ENCODE peak calls at places on chromosomes 4 and X, in ten cellular contexts. C is esophagus muscularis mucosa, W is GM23338, U is endothelial cell of umbilical vein, G is stomach, A is SK-N-SH, D is breast epithelium, I is spleen, J is sigmoid colon, X is suprapubic skin. B is an unnamed sample.

GRCh38 chr4:88077911-88078310 is 70.5 kb downstream of the PKD2 start:
- DNase-seq in C (no peak), W (no peak), U (no peak), G (no peak), A (no peak), D (peak; percentile 37), I (no peak), J (no peak), X (no peak), B (no peak)

GRCh38 chr4:167713756-167714155 is 378.6 kb upstream of the ANXA10 start:
- DNase-seq in C (no peak), W (no peak), U (no peak), G (no peak), A (no peak), D (no peak), I (no peak), J (no peak), X (no peak), B (no peak)

GRCh38 chr4:184588893-184589292 is 60.4 kb downstream of the CASP3 start:
- DNase-seq in C (no peak), W (no peak), U (no peak), G (no peak), A (no peak), D (no peak), I (no peak), J (no peak), X (no peak), B (no peak)

GRCh38 chrX:119453202-119453601 is 15.0 kb upstream of the SLC25A5 start:
- DNase-seq in C (no peak), W (no peak), U (no peak), G (no peak), A (no peak), D (no peak), I (no peak), J (no peak), X (no peak), B (no peak)

GRCh38 chr4:19850909-19851308 is 400.8 kb upstream of the SLIT2 start:
- DNase-seq in C (no peak), W (no peak), U (peak; percentile 31), G (no peak), A (no peak), D (no peak), I (no peak), J (no peak), X (no peak), B (no peak)

GRCh38 chr4:110400071-110400470 is 75.9 kb upstream of the ENPEP start:
- DNase-seq in C (no peak), W (no peak), U (no peak), G (no peak), A (no peak), D (no peak), I (no peak), J (no peak), X (no peak), B (no peak)

GRCh38 chr4:151049430-151049884 is 34.4 kb upstream of the LRBA start:
- DNase-seq in C (no peak), W (peak; percentile 96), U (no peak), G (no peak), A (no peak), D (no peak), I (no peak), J (no peak), X (no peak), B (no peak)

GRCh38 chrX:152601848-152602616 is 35.7 kb upstream of the GABRQ start:
- DNase-seq in C (no peak), W (peak; percentile 70), U (no peak), G (no peak), A (peak; percentile 6), D (no peak), I (no peak), J (no peak), X (no peak), B (no peak)

GRCh38 chr4:62250100-62250499 is 1050.0 kb downstream of the ADGRL3 start:
- DNase-seq in C (no peak), W (no peak), U (no peak), G (no peak), A (no peak), D (no peak), I (no peak), J (no peak), X (no peak), B (no peak)

GRCh38 chrX:108511721-108512120 is 72.1 kb downstream of the COL4A5 start:
- DNase-seq in C (no peak), W (no peak), U (no peak), G (no peak), A (no peak), D (no peak), I (no peak), J (no peak), X (no peak), B (no peak)

GRCh38 chr4:73194064-73194463 is 64.5 kb downstream of the ANKRD17 start:
- DNase-seq in C (no peak), W (no peak), U (no peak), G (no peak), A (no peak), D (no peak), I (no peak), J (no peak), X (no peak), B (no peak)

GRCh38 chrX:16870861-16871584 is 861 bp upstream of the RBBP7 start:
- DNase-seq in C (no peak), W (peak; percentile 46), U (peak; percentile 13), G (peak; percentile 31), A (peak; percentile 29), D (no peak), I (peak; percentile 93), J (peak; percentile 76), X (no peak), B (no peak)

GRCh38 chr4:70737006-70737405 is 15.2 kb downstream of the RUFY3 start:
- DNase-seq in C (no peak), W (no peak), U (no peak), G (no peak), A (no peak), D (no peak), I (no peak), J (no peak), X (no peak), B (no peak)

GRCh38 chr4:70741872-70742271 is 20.1 kb downstream of the RUFY3 start:
- DNase-seq in C (no peak), W (no peak), U (no peak), G (no peak), A (no peak), D (no peak), I (no peak), J (no peak), X (no peak), B (no peak)

GRCh38 chr4:70743728-70744127 is 22.0 kb downstream of the RUFY3 start:
- DNase-seq in C (no peak), W (no peak), U (no peak), G (no peak), A (no peak), D (no peak), I (no peak), J (no peak), X (no peak), B (no peak)

GRCh38 chr4:70737409-70737808 is 15.6 kb downstream of the RUFY3 start:
- DNase-seq in C (no peak), W (no peak), U (no peak), G (no peak), A (no peak), D (no peak), I (no peak), J (no peak), X (no peak), B (no peak)

DNA sequence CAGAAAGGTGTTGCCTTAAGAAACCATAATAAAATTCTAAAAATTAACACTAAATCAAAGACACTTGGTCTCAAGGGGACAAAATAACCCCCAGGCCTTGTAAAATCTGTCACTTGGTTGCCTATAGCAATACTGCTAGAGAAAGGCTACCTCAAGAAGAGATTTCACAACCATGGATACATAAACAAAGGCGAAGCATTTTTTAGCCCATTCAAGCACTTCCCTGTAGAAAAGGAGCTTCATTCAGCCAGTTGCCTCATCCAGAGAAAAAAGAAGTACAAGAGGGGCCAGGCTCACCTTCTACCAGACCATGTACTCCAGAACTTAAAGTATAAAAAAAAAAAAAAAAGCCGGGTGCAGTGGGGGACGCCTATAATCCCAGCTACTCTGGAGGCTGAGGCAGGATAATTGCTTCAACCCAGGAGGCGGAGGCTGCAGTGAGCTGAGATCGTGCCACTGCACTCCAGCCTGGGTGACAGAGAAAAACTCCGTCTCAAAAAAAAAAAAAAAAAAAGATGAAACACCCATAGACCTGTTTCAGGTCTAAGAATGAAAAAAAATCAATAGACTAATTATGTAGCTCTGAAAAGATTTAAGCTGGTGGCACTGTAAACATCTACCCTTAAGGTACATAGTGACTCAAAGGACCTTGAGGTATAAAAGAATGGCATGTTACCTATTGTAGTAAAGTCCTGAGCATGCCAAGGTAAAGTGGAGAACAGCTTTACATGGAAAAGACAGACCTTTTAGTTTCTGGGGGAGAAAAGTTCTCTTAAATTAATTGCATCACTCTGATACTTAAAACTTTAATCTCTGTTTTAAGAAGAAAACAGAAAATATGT is 18.0 kb downstream of the RUFY3 start:
- DNase-seq in C (no peak), W (peak; percentile 21), U (no peak), G (no peak), A (no peak), D (no peak), I (no peak), J (no peak), X (no peak), B (no peak)
- H3K4me1 ChIP-seq in C (peaks cover 39% of the 10 kb centered on the region), W (peaks cover 18% of the 10 kb centered on the region), U (peaks cover 6% of the 10 kb centered on the region), G (peaks cover 65% of the 10 kb centered on the region), A (peaks cover 5% of the 10 kb centered on the region), D (no peaks in the 10 kb centered on the region), I (peaks cover 31% of the 10 kb centered on the region), J (peaks cover 9% of the 10 kb centered on the region), X (peaks cover 30% of the 10 kb centered on the region), B (peaks cover 11% of the 10 kb centered on the region)

GRCh38 chr4:81492596-81492995 is 20.9 kb upstream of the RASGEF1B start:
- DNase-seq in C (no peak), W (no peak), U (no peak), G (no peak), A (no peak), D (no peak), I (no peak), J (no peak), X (no peak), B (no peak)
- TF ChIP-seq POLR2AphosphoS5 in C (no peak), W (no peak), U (no peak), G (no peak), A (no peak), D (no peak), I (no peak), J (no peak), X (no peak), B (no peak)

GRCh38 chrX:57595381-57595811 is 3.6 kb downstream of the ZXDB start:
- DNase-seq in C (no peak), W (peak; percentile 1), U (peak; percentile 61), G (no peak), A (no peak), D (no peak), I (no peak), J (peak; percentile 69), X (no peak), B (no peak)
- H3K4me1 ChIP-seq in C (peaks cover 57% of the 10 kb centered on the region), W (peaks cover 20% of the 10 kb centered on the region), U (peaks cover 33% of the 10 kb centered on the region), G (peaks cover 29% of the 10 kb centered on the region), A (peaks cover 3% of the 10 kb centered on the region), D (no peaks in the 10 kb centered on the region), I (peaks cover 23% of the 10 kb centered on the region), J (peaks cover 8% of the 10 kb centered on the region), X (peaks cover 31% of the 10 kb centered on the region), B (peaks cover 29% of the 10 kb centered on the region)

DNA sequence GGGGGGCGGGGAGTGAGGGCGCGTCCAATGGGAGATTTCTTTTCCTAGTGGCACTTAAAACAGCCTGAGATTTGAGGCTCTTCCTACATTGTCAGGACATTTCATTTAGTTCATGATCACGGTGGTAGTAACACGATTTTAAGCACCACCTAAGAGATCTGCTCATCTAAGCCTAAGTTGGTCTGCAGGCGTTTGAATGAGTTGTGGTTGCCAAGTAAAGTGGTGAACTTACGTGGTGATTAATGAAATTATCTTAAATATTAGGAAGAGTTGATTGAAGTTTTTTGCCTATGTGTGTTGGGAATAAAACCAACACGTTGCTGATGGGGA is 1.1 kb downstream of the HTT start:
- DNase-seq in C (no peak), W (no peak), U (no peak), G (no peak), A (no peak), D (no peak), I (no peak), J (no peak), X (no peak), B (no peak)
- TF ChIP-seq POLR2AphosphoS5 in C (no peak), W (no peak), U (no peak), G (no peak), A (no peak), D (no peak), I (no peak), J (no peak), X (no peak), B (no peak)